ENCODE peak calls at places on chromosome 7, in seven cellular contexts. One of them, this sample, is unnamed. For H3K9me3, the result is how much of the 10 kb centered on the place peaks cover.

GRCh38 chr7:3168370-3168769 is 124.7 kb upstream of the CARD11 start:
- DNase-seq in Caco-2: no peak
- DNase-seq in transverse colon: no peak
- DNase-seq in BE2C: no peak
- DNase-seq in ovary: no peak
- DNase-seq in SK-N-MC: no peak
- DNase-seq in heart right ventricle: no peak
- DNase-seq in this sample: no peak

GRCh38 chr7:111499027-111499426 is 63.3 kb downstream of the IMMP2L start:
- DNase-seq in Caco-2: no peak
- DNase-seq in transverse colon: no peak
- DNase-seq in BE2C: no peak
- DNase-seq in ovary: no peak
- DNase-seq in SK-N-MC: no peak
- DNase-seq in heart right ventricle: no peak
- DNase-seq in this sample: peak

GRCh38 chr7:2517004-2517403 is 2.6 kb upstream of the LFNG start:
- DNase-seq in Caco-2: no peak
- DNase-seq in transverse colon: no peak
- DNase-seq in BE2C: no peak
- DNase-seq in ovary: no peak
- DNase-seq in SK-N-MC: no peak
- DNase-seq in heart right ventricle: no peak
- DNase-seq in this sample: peak

GRCh38 chr7:93949468-93949867 is 27.9 kb downstream of the GNG11 start:
- DNase-seq in Caco-2: no peak
- DNase-seq in transverse colon: no peak
- DNase-seq in BE2C: peak
- DNase-seq in ovary: no peak
- DNase-seq in SK-N-MC: no peak
- DNase-seq in heart right ventricle: no peak
- DNase-seq in this sample: peak

GRCh38 chr7:130986271-130986690 is 252.3 kb upstream of the KLF14 start:
- DNase-seq in Caco-2: no peak
- DNase-seq in transverse colon: no peak
- DNase-seq in BE2C: no peak
- DNase-seq in ovary: no peak
- DNase-seq in SK-N-MC: no peak
- DNase-seq in heart right ventricle: no peak
- DNase-seq in this sample: no peak

GRCh38 chr7:45882465-45882810 is 5.8 kb upstream of the IGFBP1 start:
- DNase-seq in Caco-2: no peak
- DNase-seq in transverse colon: no peak
- DNase-seq in BE2C: no peak
- DNase-seq in ovary: no peak
- DNase-seq in SK-N-MC: no peak
- DNase-seq in heart right ventricle: no peak
- DNase-seq in this sample: no peak

GRCh38 chr7:104862719-104863118 is 151.3 kb upstream of the KMT2E start:
- DNase-seq in Caco-2: peak
- DNase-seq in transverse colon: no peak
- DNase-seq in BE2C: peak
- DNase-seq in ovary: no peak
- DNase-seq in SK-N-MC: no peak
- DNase-seq in heart right ventricle: no peak
- DNase-seq in this sample: no peak

GRCh38 chr7:120170384-120170783 is 102.6 kb upstream of the KCND2 start:
- DNase-seq in Caco-2: no peak
- DNase-seq in transverse colon: no peak
- DNase-seq in BE2C: no peak
- DNase-seq in ovary: no peak
- DNase-seq in SK-N-MC: no peak
- DNase-seq in heart right ventricle: no peak
- DNase-seq in this sample: no peak

GRCh38 chr7:32516551-32517082 is 21.3 kb downstream of the AVL9 start:
- DNase-seq in Caco-2: no peak
- DNase-seq in transverse colon: peak
- DNase-seq in BE2C: no peak
- DNase-seq in ovary: no peak
- DNase-seq in SK-N-MC: no peak
- DNase-seq in heart right ventricle: no peak
- DNase-seq in this sample: no peak
- H3K9me3 ChIP-seq in Caco-2: under half
- H3K9me3 ChIP-seq in transverse colon: under half
- H3K9me3 ChIP-seq in BE2C: under half
- H3K9me3 ChIP-seq in ovary: under half
- H3K9me3 ChIP-seq in SK-N-MC: under half
- H3K9me3 ChIP-seq in heart right ventricle: under half
- H3K9me3 ChIP-seq in this sample: under half

DNA sequence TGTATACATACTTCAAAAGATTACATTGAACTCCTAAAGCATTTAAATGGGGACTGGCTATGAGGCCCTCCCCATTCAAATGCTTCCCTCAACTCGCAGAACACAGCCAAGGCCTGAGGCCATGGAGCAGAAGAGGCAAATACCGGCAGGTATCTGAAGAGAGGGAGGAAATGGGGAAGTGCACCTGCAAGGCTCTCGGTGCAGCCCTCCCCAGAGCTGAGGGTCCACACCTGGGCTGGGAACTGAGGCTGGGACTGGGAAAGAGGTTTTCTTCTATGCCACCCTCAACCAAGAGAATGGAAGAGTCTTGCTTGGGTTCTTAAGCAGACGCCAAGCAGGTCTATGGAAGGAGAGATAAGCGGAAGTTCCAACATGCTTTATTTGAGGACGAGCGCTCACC is 13.0 kb upstream of the CYREN start:
- DNase-seq in Caco-2: no peak
- DNase-seq in transverse colon: no peak
- DNase-seq in BE2C: no peak
- DNase-seq in ovary: no peak
- DNase-seq in SK-N-MC: no peak
- DNase-seq in heart right ventricle: no peak
- DNase-seq in this sample: no peak
- H3K9me3 ChIP-seq in Caco-2: under half
- H3K9me3 ChIP-seq in transverse colon: under half
- H3K9me3 ChIP-seq in BE2C: under half
- H3K9me3 ChIP-seq in ovary: under half
- H3K9me3 ChIP-seq in SK-N-MC: under half
- H3K9me3 ChIP-seq in heart right ventricle: under half
- H3K9me3 ChIP-seq in this sample: under half

DNA sequence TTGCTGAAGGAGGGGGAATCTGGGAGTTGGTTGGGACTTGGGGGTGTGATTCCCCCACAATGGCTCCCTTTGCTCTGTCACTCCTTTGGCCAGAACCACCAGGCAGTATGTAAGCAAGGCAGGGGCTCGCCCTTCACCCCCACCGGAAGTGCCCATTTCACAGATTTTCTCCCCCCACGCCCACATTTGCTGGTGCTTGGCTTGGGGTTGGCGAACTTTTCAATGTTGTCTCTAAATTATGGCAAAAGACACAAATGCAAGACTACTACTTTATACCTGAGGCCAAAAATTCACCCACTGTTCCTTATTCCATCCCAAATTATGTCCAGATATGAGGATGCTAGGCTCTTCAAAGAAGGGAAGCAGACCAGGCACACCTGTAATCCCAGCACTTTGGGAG is 24.5 kb downstream of the RBAK start:
- DNase-seq in Caco-2: no peak
- DNase-seq in transverse colon: no peak
- DNase-seq in BE2C: no peak
- DNase-seq in ovary: no peak
- DNase-seq in SK-N-MC: no peak
- DNase-seq in heart right ventricle: no peak
- DNase-seq in this sample: peak
- H3K9me3 ChIP-seq in Caco-2: under half
- H3K9me3 ChIP-seq in transverse colon: half or more
- H3K9me3 ChIP-seq in BE2C: under half
- H3K9me3 ChIP-seq in ovary: under half
- H3K9me3 ChIP-seq in SK-N-MC: under half
- H3K9me3 ChIP-seq in heart right ventricle: under half
- H3K9me3 ChIP-seq in this sample: under half

GRCh38 chr7:19964198-19964597 is 190.8 kb upstream of the TMEM196 start:
- DNase-seq in Caco-2: no peak
- DNase-seq in transverse colon: no peak
- DNase-seq in BE2C: no peak
- DNase-seq in ovary: no peak
- DNase-seq in SK-N-MC: no peak
- DNase-seq in heart right ventricle: no peak
- DNase-seq in this sample: peak

GRCh38 chr7:19957664-19958063 is 184.2 kb upstream of the TMEM196 start:
- DNase-seq in Caco-2: no peak
- DNase-seq in transverse colon: no peak
- DNase-seq in BE2C: no peak
- DNase-seq in ovary: no peak
- DNase-seq in SK-N-MC: no peak
- DNase-seq in heart right ventricle: no peak
- DNase-seq in this sample: peak

GRCh38 chr7:19963695-19964094 is 190.3 kb upstream of the TMEM196 start:
- DNase-seq in Caco-2: no peak
- DNase-seq in transverse colon: no peak
- DNase-seq in BE2C: no peak
- DNase-seq in ovary: no peak
- DNase-seq in SK-N-MC: no peak
- DNase-seq in heart right ventricle: no peak
- DNase-seq in this sample: no peak

DNA sequence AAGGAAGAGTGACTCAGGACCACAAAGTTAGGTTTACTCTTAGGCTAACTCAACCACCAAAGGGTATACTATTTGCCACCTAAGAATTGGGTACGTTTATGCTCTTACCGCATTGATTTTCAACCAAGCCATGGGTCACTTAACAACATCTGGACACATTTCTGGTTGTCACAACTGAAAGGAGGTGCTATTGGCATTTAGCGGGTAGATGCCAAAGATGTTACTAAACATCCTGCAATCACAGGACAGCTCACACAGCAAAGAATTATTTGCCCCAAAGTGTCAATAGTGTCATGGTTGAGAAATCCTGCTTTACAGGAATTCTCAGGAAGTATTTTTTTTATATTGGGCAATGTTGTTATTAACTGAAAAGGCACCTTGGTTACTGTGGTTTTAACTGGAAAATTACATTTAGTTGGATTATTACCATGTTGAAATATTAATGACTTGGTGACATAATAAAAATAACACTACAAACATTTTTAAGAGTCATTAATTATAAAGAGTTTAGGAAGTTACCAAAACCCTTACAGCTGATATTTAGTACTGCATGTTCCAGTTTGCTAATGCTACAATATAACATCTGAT is 185.0 kb upstream of the TMEM196 start:
- DNase-seq in Caco-2: peak
- DNase-seq in transverse colon: no peak
- DNase-seq in BE2C: no peak
- DNase-seq in ovary: no peak
- DNase-seq in SK-N-MC: peak
- DNase-seq in heart right ventricle: no peak
- DNase-seq in this sample: peak
- H3K9me3 ChIP-seq in Caco-2: under half
- H3K9me3 ChIP-seq in transverse colon: under half
- H3K9me3 ChIP-seq in BE2C: under half
- H3K9me3 ChIP-seq in ovary: under half
- H3K9me3 ChIP-seq in SK-N-MC: under half
- H3K9me3 ChIP-seq in heart right ventricle: under half
- H3K9me3 ChIP-seq in this sample: under half

DNA sequence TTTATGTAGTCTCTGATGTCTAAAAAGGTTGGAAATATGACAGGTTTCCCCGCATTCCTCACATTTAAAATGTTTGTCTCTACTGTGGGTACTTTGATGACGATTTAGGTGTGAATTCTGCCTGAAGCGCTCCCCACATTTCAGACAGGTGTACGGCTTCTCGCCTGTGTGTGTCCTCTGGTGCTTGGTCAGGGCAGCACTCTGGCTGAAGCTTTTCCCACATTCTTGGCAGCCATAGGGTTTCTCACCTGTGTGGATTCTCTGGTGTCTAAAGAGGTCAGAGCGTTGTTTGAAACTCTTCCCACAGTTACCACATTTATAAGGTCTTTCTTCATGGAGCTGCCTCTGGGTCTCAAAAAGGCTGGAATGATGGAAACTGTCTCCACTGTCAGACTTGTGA is 6.3 kb downstream of the ZNF394 start:
- DNase-seq in Caco-2: no peak
- DNase-seq in transverse colon: no peak
- DNase-seq in BE2C: no peak
- DNase-seq in ovary: no peak
- DNase-seq in SK-N-MC: no peak
- DNase-seq in heart right ventricle: no peak
- DNase-seq in this sample: peak
- H3K9me3 ChIP-seq in Caco-2: under half
- H3K9me3 ChIP-seq in transverse colon: under half
- H3K9me3 ChIP-seq in BE2C: under half
- H3K9me3 ChIP-seq in ovary: under half
- H3K9me3 ChIP-seq in SK-N-MC: under half
- H3K9me3 ChIP-seq in heart right ventricle: under half
- H3K9me3 ChIP-seq in this sample: under half

GRCh38 chr7:150594817-150595216 is 27.6 kb downstream of the GIMAP4 start:
- DNase-seq in Caco-2: no peak
- DNase-seq in transverse colon: no peak
- DNase-seq in BE2C: no peak
- DNase-seq in ovary: no peak
- DNase-seq in SK-N-MC: no peak
- DNase-seq in heart right ventricle: no peak
- DNase-seq in this sample: no peak

DNA sequence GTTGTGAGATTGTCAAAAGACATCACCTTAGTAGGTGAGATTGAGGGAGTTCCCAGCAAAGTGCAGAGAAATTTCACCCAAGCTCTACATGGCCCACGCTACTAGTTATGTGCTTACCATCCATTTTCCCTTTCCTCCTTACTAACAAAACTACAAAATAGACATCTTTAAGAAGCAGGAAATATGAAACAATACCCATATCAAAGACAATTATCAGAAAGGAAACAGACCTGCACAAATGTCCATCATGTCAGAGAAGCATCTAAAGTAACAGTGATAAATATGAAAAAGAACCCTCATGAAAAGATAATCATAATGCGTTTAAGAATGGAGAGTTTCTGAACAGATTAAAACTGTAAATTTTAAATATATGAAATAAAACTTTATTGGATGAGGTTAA is 28.2 kb downstream of the GIMAP4 start:
- DNase-seq in Caco-2: no peak
- DNase-seq in transverse colon: no peak
- DNase-seq in BE2C: no peak
- DNase-seq in ovary: no peak
- DNase-seq in SK-N-MC: no peak
- DNase-seq in heart right ventricle: no peak
- DNase-seq in this sample: no peak
- H3K9me3 ChIP-seq in Caco-2: under half
- H3K9me3 ChIP-seq in transverse colon: under half
- H3K9me3 ChIP-seq in BE2C: under half
- H3K9me3 ChIP-seq in ovary: under half
- H3K9me3 ChIP-seq in SK-N-MC: under half
- H3K9me3 ChIP-seq in heart right ventricle: under half
- H3K9me3 ChIP-seq in this sample: under half

GRCh38 chr7:151115836-151116418 is 29.7 kb downstream of the AGAP3 start:
- DNase-seq in Caco-2: no peak
- DNase-seq in transverse colon: peak
- DNase-seq in BE2C: no peak
- DNase-seq in ovary: no peak
- DNase-seq in SK-N-MC: no peak
- DNase-seq in heart right ventricle: no peak
- DNase-seq in this sample: peak
- H3K9me3 ChIP-seq in Caco-2: under half
- H3K9me3 ChIP-seq in transverse colon: under half
- H3K9me3 ChIP-seq in BE2C: under half
- H3K9me3 ChIP-seq in ovary: under half
- H3K9me3 ChIP-seq in SK-N-MC: under half
- H3K9me3 ChIP-seq in heart right ventricle: under half
- H3K9me3 ChIP-seq in this sample: under half

GRCh38 chr7:63953181-63953580 is 45.5 kb upstream of the ZNF722 start:
- DNase-seq in Caco-2: no peak
- DNase-seq in transverse colon: no peak
- DNase-seq in BE2C: no peak
- DNase-seq in ovary: no peak
- DNase-seq in SK-N-MC: no peak
- DNase-seq in heart right ventricle: no peak
- DNase-seq in this sample: peak
- H3K9me3 ChIP-seq in Caco-2: under half
- H3K9me3 ChIP-seq in transverse colon: under half
- H3K9me3 ChIP-seq in BE2C: under half
- H3K9me3 ChIP-seq in ovary: under half
- H3K9me3 ChIP-seq in SK-N-MC: under half
- H3K9me3 ChIP-seq in heart right ventricle: under half
- H3K9me3 ChIP-seq in this sample: under half